ENCODE peak calls at places on chromosomes 13 and 19, in ten cellular contexts. One of them, this sample, is unnamed.

GRCh38 chr13:56586966-56587365 is 553.8 kb upstream of the PRR20A start:
- DNase-seq in fibroblast of lung: no peak
- DNase-seq in HepG2: no peak
- DNase-seq in colonic mucosa: no peak
- DNase-seq in H9: no peak
- DNase-seq in Karpas-422: no peak
- DNase-seq in mesenchymal stem cell: no peak
- DNase-seq in IMR-90: no peak
- DNase-seq in SK-N-SH: no peak
- DNase-seq in neuronal stem cell: no peak
- DNase-seq in this sample: no peak

GRCh38 chr13:52104624-52105023 is 24.2 kb downstream of the NEK5 start:
- DNase-seq in fibroblast of lung: peak
- DNase-seq in HepG2: peak
- DNase-seq in colonic mucosa: no peak
- DNase-seq in H9: no peak
- DNase-seq in Karpas-422: no peak
- DNase-seq in mesenchymal stem cell: no peak
- DNase-seq in IMR-90: peak
- DNase-seq in SK-N-SH: no peak
- DNase-seq in neuronal stem cell: no peak
- DNase-seq in this sample: no peak

GRCh38 chr13:90447034-90447734 is 900.3 kb upstream of the MIR17HG start:
- DNase-seq in fibroblast of lung: no peak
- DNase-seq in HepG2: no peak
- DNase-seq in colonic mucosa: no peak
- DNase-seq in H9: no peak
- DNase-seq in Karpas-422: no peak
- DNase-seq in mesenchymal stem cell: no peak
- DNase-seq in IMR-90: no peak
- DNase-seq in SK-N-SH: no peak
- DNase-seq in neuronal stem cell: no peak
- DNase-seq in this sample: no peak

GRCh38 chr19:4717191-4717965 is 6.3 kb downstream of the DPP9 start:
- DNase-seq in fibroblast of lung: peak
- DNase-seq in HepG2: peak
- DNase-seq in colonic mucosa: no peak
- DNase-seq in H9: no peak
- DNase-seq in Karpas-422: no peak
- DNase-seq in mesenchymal stem cell: no peak
- DNase-seq in IMR-90: peak
- DNase-seq in SK-N-SH: peak
- DNase-seq in neuronal stem cell: no peak
- DNase-seq in this sample: peak

GRCh38 chr13:54799621-54800226 is 1771.1 kb downstream of the OLFM4 start:
- DNase-seq in fibroblast of lung: no peak
- DNase-seq in HepG2: no peak
- DNase-seq in colonic mucosa: no peak
- DNase-seq in H9: no peak
- DNase-seq in Karpas-422: no peak
- DNase-seq in mesenchymal stem cell: no peak
- DNase-seq in IMR-90: no peak
- DNase-seq in SK-N-SH: no peak
- DNase-seq in neuronal stem cell: no peak
- DNase-seq in this sample: no peak

GRCh38 chr13:58773280-58773859 is 1141.8 kb downstream of the PCDH17 start:
- DNase-seq in fibroblast of lung: no peak
- DNase-seq in HepG2: no peak
- DNase-seq in colonic mucosa: no peak
- DNase-seq in H9: no peak
- DNase-seq in Karpas-422: no peak
- DNase-seq in mesenchymal stem cell: no peak
- DNase-seq in IMR-90: no peak
- DNase-seq in SK-N-SH: no peak
- DNase-seq in neuronal stem cell: no peak
- DNase-seq in this sample: no peak

GRCh38 chr13:49932066-49932465 is 4.1 kb downstream of the SPRYD7 start:
- DNase-seq in fibroblast of lung: no peak
- DNase-seq in HepG2: no peak
- DNase-seq in colonic mucosa: no peak
- DNase-seq in H9: no peak
- DNase-seq in Karpas-422: no peak
- DNase-seq in mesenchymal stem cell: peak
- DNase-seq in IMR-90: no peak
- DNase-seq in SK-N-SH: no peak
- DNase-seq in neuronal stem cell: no peak
- DNase-seq in this sample: no peak

GRCh38 chr19:2962018-2962670 is 15.2 kb upstream of the TLE6 start:
- DNase-seq in fibroblast of lung: peak
- DNase-seq in HepG2: peak
- DNase-seq in colonic mucosa: peak
- DNase-seq in H9: peak
- DNase-seq in Karpas-422: peak
- DNase-seq in mesenchymal stem cell: peak
- DNase-seq in IMR-90: peak
- DNase-seq in SK-N-SH: peak
- DNase-seq in neuronal stem cell: peak
- DNase-seq in this sample: peak

GRCh38 chr13:43307221-43307920 is 284.0 kb downstream of the DNAJC15 start:
- DNase-seq in fibroblast of lung: no peak
- DNase-seq in HepG2: no peak
- DNase-seq in colonic mucosa: no peak
- DNase-seq in H9: no peak
- DNase-seq in Karpas-422: no peak
- DNase-seq in mesenchymal stem cell: no peak
- DNase-seq in IMR-90: no peak
- DNase-seq in SK-N-SH: no peak
- DNase-seq in neuronal stem cell: no peak
- DNase-seq in this sample: no peak
- H3K9ac ChIP-seq in fibroblast of lung: no peak
- H3K9ac ChIP-seq in HepG2: no peak
- H3K9ac ChIP-seq in colonic mucosa: no peak
- H3K9ac ChIP-seq in H9: no peak
- H3K9ac ChIP-seq in Karpas-422: no peak
- H3K9ac ChIP-seq in mesenchymal stem cell: no peak
- H3K9ac ChIP-seq in IMR-90: no peak
- H3K9ac ChIP-seq in SK-N-SH: no peak
- H3K9ac ChIP-seq in neuronal stem cell: no peak
- H3K9ac ChIP-seq in this sample: no peak

GRCh38 chr13:20351279-20352022 is 119.3 kb upstream of the GJB6 start:
- DNase-seq in fibroblast of lung: peak
- DNase-seq in HepG2: no peak
- DNase-seq in colonic mucosa: no peak
- DNase-seq in H9: no peak
- DNase-seq in Karpas-422: peak
- DNase-seq in mesenchymal stem cell: peak
- DNase-seq in IMR-90: peak
- DNase-seq in SK-N-SH: no peak
- DNase-seq in neuronal stem cell: no peak
- DNase-seq in this sample: peak
- H3K9ac ChIP-seq in fibroblast of lung: no peak
- H3K9ac ChIP-seq in HepG2: no peak
- H3K9ac ChIP-seq in colonic mucosa: no peak
- H3K9ac ChIP-seq in H9: no peak
- H3K9ac ChIP-seq in Karpas-422: no peak
- H3K9ac ChIP-seq in mesenchymal stem cell: no peak
- H3K9ac ChIP-seq in IMR-90: no peak
- H3K9ac ChIP-seq in SK-N-SH: no peak
- H3K9ac ChIP-seq in neuronal stem cell: no peak
- H3K9ac ChIP-seq in this sample: no peak

GRCh38 chr13:80469105-80469840 is 128.3 kb upstream of the SPRY2 start:
- DNase-seq in fibroblast of lung: no peak
- DNase-seq in HepG2: no peak
- DNase-seq in colonic mucosa: no peak
- DNase-seq in H9: no peak
- DNase-seq in Karpas-422: no peak
- DNase-seq in mesenchymal stem cell: peak
- DNase-seq in IMR-90: no peak
- DNase-seq in SK-N-SH: no peak
- DNase-seq in neuronal stem cell: no peak
- DNase-seq in this sample: no peak
- H3K9ac ChIP-seq in fibroblast of lung: no peak
- H3K9ac ChIP-seq in HepG2: no peak
- H3K9ac ChIP-seq in colonic mucosa: no peak
- H3K9ac ChIP-seq in H9: no peak
- H3K9ac ChIP-seq in Karpas-422: no peak
- H3K9ac ChIP-seq in mesenchymal stem cell: peak
- H3K9ac ChIP-seq in IMR-90: no peak
- H3K9ac ChIP-seq in SK-N-SH: no peak
- H3K9ac ChIP-seq in neuronal stem cell: no peak
- H3K9ac ChIP-seq in this sample: no peak

GRCh38 chr19:952680-953500 is 27.1 kb downstream of the ARID3A start:
- DNase-seq in fibroblast of lung: no peak
- DNase-seq in HepG2: peak
- DNase-seq in colonic mucosa: peak
- DNase-seq in H9: no peak
- DNase-seq in Karpas-422: no peak
- DNase-seq in mesenchymal stem cell: peak
- DNase-seq in IMR-90: no peak
- DNase-seq in SK-N-SH: no peak
- DNase-seq in neuronal stem cell: no peak
- DNase-seq in this sample: no peak
- H3K9ac ChIP-seq in fibroblast of lung: no peak
- H3K9ac ChIP-seq in HepG2: peak
- H3K9ac ChIP-seq in colonic mucosa: peak
- H3K9ac ChIP-seq in H9: no peak
- H3K9ac ChIP-seq in Karpas-422: no peak
- H3K9ac ChIP-seq in mesenchymal stem cell: no peak
- H3K9ac ChIP-seq in IMR-90: peak
- H3K9ac ChIP-seq in SK-N-SH: no peak
- H3K9ac ChIP-seq in neuronal stem cell: peak
- H3K9ac ChIP-seq in this sample: peak

DNA sequence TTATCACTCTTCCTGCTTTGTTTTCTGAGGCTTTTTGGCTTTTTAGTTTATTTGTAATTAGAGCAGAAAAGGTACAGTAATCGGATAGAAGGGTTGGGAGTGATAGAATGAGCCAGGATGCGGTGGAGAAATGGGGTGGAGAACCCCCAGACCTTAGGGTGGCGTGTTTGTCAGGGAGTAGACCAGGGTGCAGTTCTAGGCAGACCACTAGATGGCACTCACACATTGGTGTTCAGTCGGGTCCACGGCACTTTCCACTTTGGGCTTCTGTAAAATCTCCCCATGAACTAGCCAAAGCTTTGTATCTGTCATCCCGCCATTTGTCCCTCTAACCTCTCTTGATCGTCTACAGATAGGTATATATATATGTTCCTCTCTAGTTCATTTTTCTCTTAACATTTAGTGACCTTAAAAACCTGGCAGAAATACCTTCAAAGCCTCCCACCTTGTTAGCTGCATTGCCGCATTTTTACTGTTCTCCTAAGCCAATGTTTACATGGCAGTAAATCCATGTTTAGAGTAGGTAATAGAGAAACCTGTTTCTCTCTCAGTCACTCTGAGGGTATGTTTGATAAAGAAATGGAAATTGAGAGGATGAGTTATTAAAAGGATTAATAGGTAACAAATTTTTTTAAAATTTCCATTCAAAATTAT is 154.9 kb downstream of the TM9SF2 start:
- DNase-seq in fibroblast of lung: peak
- DNase-seq in HepG2: peak
- DNase-seq in colonic mucosa: peak
- DNase-seq in H9: peak
- DNase-seq in Karpas-422: peak
- DNase-seq in mesenchymal stem cell: peak
- DNase-seq in IMR-90: peak
- DNase-seq in SK-N-SH: peak
- DNase-seq in neuronal stem cell: peak
- DNase-seq in this sample: peak
- H3K9ac ChIP-seq in fibroblast of lung: no peak
- H3K9ac ChIP-seq in HepG2: peak
- H3K9ac ChIP-seq in colonic mucosa: peak
- H3K9ac ChIP-seq in H9: no peak
- H3K9ac ChIP-seq in Karpas-422: peak
- H3K9ac ChIP-seq in mesenchymal stem cell: peak
- H3K9ac ChIP-seq in IMR-90: no peak
- H3K9ac ChIP-seq in SK-N-SH: no peak
- H3K9ac ChIP-seq in neuronal stem cell: no peak
- H3K9ac ChIP-seq in this sample: peak

GRCh38 chr19:54470276-54470887 is 2.7 kb downstream of the CDC42EP5 start:
- DNase-seq in fibroblast of lung: no peak
- DNase-seq in HepG2: no peak
- DNase-seq in colonic mucosa: no peak
- DNase-seq in H9: no peak
- DNase-seq in Karpas-422: no peak
- DNase-seq in mesenchymal stem cell: no peak
- DNase-seq in IMR-90: no peak
- DNase-seq in SK-N-SH: no peak
- DNase-seq in neuronal stem cell: no peak
- DNase-seq in this sample: no peak
- H3K9ac ChIP-seq in fibroblast of lung: no peak
- H3K9ac ChIP-seq in HepG2: peak
- H3K9ac ChIP-seq in colonic mucosa: peak
- H3K9ac ChIP-seq in H9: no peak
- H3K9ac ChIP-seq in Karpas-422: no peak
- H3K9ac ChIP-seq in mesenchymal stem cell: peak
- H3K9ac ChIP-seq in IMR-90: no peak
- H3K9ac ChIP-seq in SK-N-SH: no peak
- H3K9ac ChIP-seq in neuronal stem cell: no peak
- H3K9ac ChIP-seq in this sample: no peak

DNA sequence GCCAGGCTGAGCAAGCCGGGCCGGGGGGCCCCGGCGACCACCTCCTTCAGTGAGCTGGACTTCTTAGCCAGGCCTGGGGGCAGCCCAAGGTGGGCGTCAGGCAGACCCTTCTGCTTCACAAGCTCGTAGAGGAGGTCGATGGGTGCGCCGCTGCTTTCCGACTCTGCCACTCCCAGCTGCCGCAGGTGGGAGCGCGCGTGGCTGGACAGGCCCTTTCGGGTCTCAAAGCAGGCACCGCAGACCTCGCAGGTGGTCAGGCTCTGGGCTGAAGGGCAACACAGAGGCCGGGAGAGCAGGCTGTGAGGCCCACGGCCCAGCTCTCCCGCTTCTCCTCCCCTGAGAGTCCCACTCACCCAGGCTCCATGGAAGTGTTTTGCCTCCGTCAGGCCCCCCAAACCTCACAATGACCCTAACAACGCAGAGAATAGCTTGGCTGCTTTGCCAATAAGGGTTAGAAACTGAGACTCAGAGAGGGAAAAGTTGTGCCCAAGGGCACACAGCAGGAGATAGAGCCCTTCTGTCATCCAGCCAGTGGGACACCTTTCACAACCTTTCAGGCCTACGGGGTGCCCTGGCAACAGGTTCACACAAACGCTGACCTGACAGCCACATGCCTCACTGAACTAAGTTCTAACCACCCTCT is 11.2 kb upstream of the AKAP8L start:
- DNase-seq in fibroblast of lung: no peak
- DNase-seq in HepG2: no peak
- DNase-seq in colonic mucosa: no peak
- DNase-seq in H9: no peak
- DNase-seq in Karpas-422: no peak
- DNase-seq in mesenchymal stem cell: no peak
- DNase-seq in IMR-90: no peak
- DNase-seq in SK-N-SH: no peak
- DNase-seq in neuronal stem cell: no peak
- DNase-seq in this sample: no peak
- H3K9ac ChIP-seq in fibroblast of lung: no peak
- H3K9ac ChIP-seq in HepG2: no peak
- H3K9ac ChIP-seq in colonic mucosa: no peak
- H3K9ac ChIP-seq in H9: no peak
- H3K9ac ChIP-seq in Karpas-422: peak
- H3K9ac ChIP-seq in mesenchymal stem cell: peak
- H3K9ac ChIP-seq in IMR-90: no peak
- H3K9ac ChIP-seq in SK-N-SH: no peak
- H3K9ac ChIP-seq in neuronal stem cell: no peak
- H3K9ac ChIP-seq in this sample: no peak

GRCh38 chr19:18310118-18310909 is 12.6 kb downstream of the LSM4 start:
- DNase-seq in fibroblast of lung: no peak
- DNase-seq in HepG2: no peak
- DNase-seq in colonic mucosa: peak
- DNase-seq in H9: no peak
- DNase-seq in Karpas-422: no peak
- DNase-seq in mesenchymal stem cell: no peak
- DNase-seq in IMR-90: no peak
- DNase-seq in SK-N-SH: no peak
- DNase-seq in neuronal stem cell: no peak
- DNase-seq in this sample: no peak
- H3K9ac ChIP-seq in fibroblast of lung: no peak
- H3K9ac ChIP-seq in HepG2: no peak
- H3K9ac ChIP-seq in colonic mucosa: peak
- H3K9ac ChIP-seq in H9: no peak
- H3K9ac ChIP-seq in Karpas-422: no peak
- H3K9ac ChIP-seq in mesenchymal stem cell: no peak
- H3K9ac ChIP-seq in IMR-90: no peak
- H3K9ac ChIP-seq in SK-N-SH: no peak
- H3K9ac ChIP-seq in neuronal stem cell: peak
- H3K9ac ChIP-seq in this sample: no peak